ENCODE peak calls at places on chromosome 5, in eight cellular contexts. F, Q, H, J, G, R, E and K are unnamed samples.
A peak's percentile ranks its signal among the peaks of the same experiment; 100 is the strongest.

GRCh38 chr5:107402881-107403280 is 267.9 kb downstream of the EFNA5 start:
- DNase-seq in F (no peak), Q (no peak), H (no peak), J (no peak), G (no peak), R (no peak), E (no peak), K (peak; percentile 87)

GRCh38 chr5:95531491-95531890 is 23.3 kb downstream of the SKIC3 start:
- DNase-seq in F (no peak), Q (no peak), H (no peak), J (no peak), G (no peak), R (no peak), E (no peak), K (no peak)

GRCh38 chr5:35852084-35852734 is 4.5 kb upstream of the IL7R start:
- DNase-seq in F (no peak), Q (no peak), H (no peak), J (no peak), G (no peak), R (peak; percentile 43), E (no peak), K (no peak)

GRCh38 chr5:62395210-62395950 is 8.3 kb downstream of the DIMT1 start:
- DNase-seq in F (no peak), Q (no peak), H (no peak), J (no peak), G (no peak), R (peak; percentile 83), E (no peak), K (no peak)

GRCh38 chr5:56024810-56025302 is 30.1 kb upstream of the IL6ST start:
- DNase-seq in F (no peak), Q (no peak), H (no peak), J (no peak), G (no peak), R (no peak), E (no peak), K (no peak)

GRCh38 chr5:55232194-55232984 is 1.0 kb downstream of the CCNO start:
- DNase-seq in F (no peak), Q (peak; percentile 84), H (peak; percentile 54), J (no peak), G (peak; percentile 29), R (no peak), E (peak; percentile 16), K (no peak)

GRCh38 chr5:78555870-78556269 is 92.7 kb downstream of the LHFPL2 start:
- DNase-seq in F (no peak), Q (no peak), H (no peak), J (no peak), G (no peak), R (no peak), E (no peak), K (no peak)

GRCh38 chr5:78157001-78157400 is 137.5 kb downstream of the AP3B1 start:
- DNase-seq in F (no peak), Q (no peak), H (no peak), J (no peak), G (no peak), R (no peak), E (no peak), K (no peak)

GRCh38 chr5:18285257-18285656 is 651.0 kb downstream of the TAF11L14 start:
- DNase-seq in F (no peak), Q (no peak), H (no peak), J (no peak), G (no peak), R (no peak), E (no peak), K (no peak)

GRCh38 chr5:6856658-6857057 is 143.4 kb downstream of the TENT4A start:
- DNase-seq in F (no peak), Q (no peak), H (no peak), J (no peak), G (no peak), R (no peak), E (no peak), K (peak; percentile 1)

GRCh38 chr5:102670224-102670836 is 84.8 kb upstream of the PAM start:
- DNase-seq in F (no peak), Q (peak; percentile 80), H (no peak), J (peak; percentile 71), G (peak; percentile 47), R (no peak), E (peak; percentile 49), K (no peak)

GRCh38 chr5:150189728-150190502 is at the start of gene SLC6A7:
- DNase-seq in F (no peak), Q (no peak), H (no peak), J (no peak), G (no peak), R (no peak), E (no peak), K (no peak)

GRCh38 chr5:39476466-39477215 is 51.9 kb upstream of the DAB2 start:
- DNase-seq in F (peak; percentile 62), Q (no peak), H (no peak), J (no peak), G (no peak), R (peak; percentile 86), E (no peak), K (no peak)

GRCh38 chr5:134226441-134227192 is 744 bp upstream of the PPP2CA start:
- DNase-seq in F (no peak), Q (no peak), H (peak; percentile 87), J (no peak), G (no peak), R (peak; percentile 54), E (no peak), K (no peak)

GRCh38 chr5:61450170-61450815 is 118.2 kb downstream of the ZSWIM6 start:
- DNase-seq in F (peak; percentile 76), Q (no peak), H (no peak), J (no peak), G (peak; percentile 73), R (peak; percentile 91), E (no peak), K (no peak)

DNA sequence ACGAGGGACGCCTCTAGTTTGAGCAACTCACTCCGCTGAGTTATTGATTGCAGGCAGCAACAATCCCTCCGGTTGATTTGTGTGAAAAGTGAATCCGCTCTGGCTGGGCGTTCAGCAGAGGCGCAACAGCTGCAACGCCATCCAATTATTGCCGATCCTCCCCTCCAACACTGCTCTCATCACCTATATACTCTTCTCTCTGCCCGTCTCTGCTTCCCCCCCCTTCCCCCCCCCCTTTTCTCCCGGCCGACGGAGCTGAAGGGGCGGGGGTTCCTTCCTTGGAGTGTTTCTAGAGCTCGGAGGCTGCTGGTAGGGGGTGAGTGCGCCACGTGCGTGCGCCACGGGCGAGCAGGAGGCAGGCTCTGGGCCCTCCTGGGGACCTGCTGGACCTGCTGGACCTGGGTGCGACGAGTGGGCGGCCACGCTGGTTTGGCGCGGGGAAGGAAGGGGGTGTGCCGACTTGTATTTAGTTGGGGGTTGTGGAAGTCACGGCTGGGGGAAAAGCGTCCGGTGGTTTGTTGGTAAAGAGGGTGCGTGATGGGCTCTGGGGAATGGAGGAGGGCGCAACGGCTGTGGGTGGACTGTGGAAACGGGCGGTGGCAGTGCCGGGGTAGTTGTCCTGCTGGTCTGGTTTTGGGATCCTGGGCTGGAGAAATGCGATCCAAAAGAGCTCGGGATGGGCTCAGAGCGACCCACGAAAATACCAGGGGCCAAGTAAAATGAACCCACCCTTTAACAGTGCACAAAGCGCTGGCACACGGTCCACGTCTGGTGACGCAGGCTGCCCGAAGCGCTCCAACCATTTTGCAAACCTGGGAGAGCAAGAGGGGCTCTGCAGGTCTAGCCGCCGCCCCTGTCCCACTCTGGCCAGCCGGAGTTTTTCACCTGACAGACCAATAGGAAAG is 6.4 kb upstream of the MEF2C start:
- DNase-seq in F (no peak), Q (peak; percentile 79), H (no peak), J (no peak), G (no peak), R (peak; percentile 13), E (peak; percentile 33), K (no peak)
- TF ChIP-seq CTCF in F (no peak), Q (no peak), H (no peak), J (no peak), G (no peak), R (no peak), E (no peak), K (no peak)

DNA sequence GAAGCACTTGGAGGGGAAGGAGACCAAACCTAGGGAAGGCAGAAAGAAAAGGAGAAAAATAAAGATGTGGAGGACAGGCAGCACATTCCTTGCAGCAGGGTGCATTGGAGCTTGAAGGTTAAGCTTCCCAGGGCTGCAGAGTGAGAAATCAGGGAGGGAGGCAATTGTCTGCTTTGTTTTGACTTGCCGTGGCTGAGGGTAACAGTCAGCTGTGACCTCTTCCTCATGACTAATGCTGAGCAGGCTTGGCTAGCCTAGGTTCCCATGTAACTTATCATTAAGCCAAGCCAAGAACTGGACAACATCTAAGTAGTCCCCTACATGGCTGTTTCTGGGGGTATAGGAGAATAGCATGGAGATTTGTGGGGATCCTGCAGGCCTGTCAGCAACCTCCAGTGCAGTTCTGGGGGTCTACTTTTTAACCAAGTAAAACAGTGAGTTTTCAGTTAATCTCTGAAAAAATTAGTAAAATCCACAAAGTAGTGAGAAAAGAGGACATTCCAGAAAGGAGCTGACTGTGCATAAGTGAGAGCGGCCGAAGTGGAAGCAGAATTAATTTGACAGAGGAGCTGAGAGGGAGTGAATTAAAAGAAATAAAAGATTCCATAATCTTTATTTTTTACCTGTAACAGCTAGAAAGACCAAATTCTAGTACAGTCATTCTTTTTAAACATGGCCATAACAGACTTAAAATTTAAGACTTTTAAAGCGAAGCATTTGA is 149.0 kb downstream of the SGCD start:
- DNase-seq in F (peak; percentile 51), Q (peak; percentile 86), H (no peak), J (no peak), G (no peak), R (peak; percentile 98), E (no peak), K (no peak)
- TF ChIP-seq CTCF in F (peak; percentile 36), Q (peak; percentile 44), H (no peak), J (no peak), G (no peak), R (peak; percentile 44), E (no peak), K (peak; percentile 18)

GRCh38 chr5:141437208-141437607 is 6.9 kb downstream of the PCDHGA12 start:
- DNase-seq in F (no peak), Q (no peak), H (no peak), J (no peak), G (no peak), R (peak; percentile 52), E (no peak), K (no peak)
- TF ChIP-seq CTCF in F (no peak), Q (no peak), H (no peak), J (no peak), G (no peak), R (no peak), E (no peak), K (no peak)

GRCh38 chr5:137236266-137236665 is 262.9 kb downstream of the SPOCK1 start:
- DNase-seq in F (no peak), Q (no peak), H (no peak), J (no peak), G (no peak), R (no peak), E (no peak), K (no peak)

GRCh38 chr5:137234973-137235943 is 263.9 kb downstream of the SPOCK1 start:
- DNase-seq in F (no peak), Q (no peak), H (no peak), J (no peak), G (no peak), R (no peak), E (no peak), K (no peak)

GRCh38 chr5:137231535-137231934 is 267.6 kb downstream of the SPOCK1 start:
- DNase-seq in F (no peak), Q (no peak), H (no peak), J (no peak), G (no peak), R (peak; percentile 21), E (no peak), K (no peak)

GRCh38 chr5:137228816-137229215 is 270.3 kb downstream of the SPOCK1 start:
- DNase-seq in F (no peak), Q (no peak), H (no peak), J (no peak), G (no peak), R (no peak), E (no peak), K (no peak)

GRCh38 chr5:137233726-137234125 is 265.4 kb downstream of the SPOCK1 start:
- DNase-seq in F (no peak), Q (no peak), H (no peak), J (no peak), G (no peak), R (peak; percentile 4), E (no peak), K (no peak)
- TF ChIP-seq CTCF in F (no peak), Q (no peak), H (no peak), J (no peak), G (no peak), R (no peak), E (no peak), K (no peak)